ENCODE peak calls at places on chromosomes 3 and 15, in five cellular contexts. O, M, F, C and X are unnamed samples.

GRCh38 chr3:184874709-184875644 is 63.0 kb downstream of the VPS8 start:
- DNase-seq in O (no peak), M (peak; percentile 45), F (no peak), C (no peak), X (peak; percentile 57)

GRCh38 chr3:177770821-177771220 is 573.5 kb upstream of the TBL1XR1 start:
- DNase-seq in O (no peak), M (no peak), F (no peak), C (no peak), X (no peak)

GRCh38 chr15:70247281-70247680 is 149.6 kb upstream of the TLE3 start:
- DNase-seq in O (no peak), M (no peak), F (no peak), C (no peak), X (no peak)

GRCh38 chr3:167684389-167684993 is 30.7 kb upstream of the WDR49 start:
- DNase-seq in O (peak; percentile 22), M (peak; percentile 78), F (peak; percentile 24), C (no peak), X (peak; percentile 67)

GRCh38 chr3:88057650-88058321 is 1.0 kb downstream of the CGGBP1 start:
- DNase-seq in O (no peak), M (no peak), F (peak; percentile 26), C (no peak), X (peak; percentile 32)

GRCh38 chr3:55190296-55190695 is 262.4 kb upstream of the LRTM1 start:
- DNase-seq in O (no peak), M (no peak), F (no peak), C (no peak), X (no peak)

GRCh38 chr3:105353485-105354161 is 13.1 kb upstream of the ALCAM start:
- DNase-seq in O (no peak), M (no peak), F (no peak), C (no peak), X (peak; percentile 77)

GRCh38 chr3:172666181-172666872 is 44.5 kb downstream of the NCEH1 start:
- DNase-seq in O (no peak), M (peak; percentile 11), F (no peak), C (no peak), X (peak; percentile 41)

GRCh38 chr3:53286727-53287412 is 31.0 kb upstream of the TKT start:
- DNase-seq in O (no peak), M (no peak), F (no peak), C (no peak), X (no peak)

GRCh38 chr3:179148446-179149238 is 485 bp downstream of the PIK3CA start:
- DNase-seq in O (peak; percentile 32), M (peak; percentile 67), F (peak; percentile 19), C (peak; percentile 37), X (peak; percentile 60)

GRCh38 chr3:133401374-133402135 is 1.7 kb downstream of the BFSP2 start:
- DNase-seq in O (no peak), M (no peak), F (no peak), C (no peak), X (no peak)

GRCh38 chr15:40244961-40245523 is 6.2 kb downstream of the PAK6 start:
- DNase-seq in O (no peak), M (no peak), F (no peak), C (no peak), X (no peak)

GRCh38 chr3:180808823-180809575 is 103.5 kb upstream of the FXR1 start:
- DNase-seq in O (no peak), M (no peak), F (no peak), C (no peak), X (no peak)

GRCh38 chr3:37124431-37124830 is 50.0 kb downstream of the LRRFIP2 start:
- DNase-seq in O (no peak), M (no peak), F (no peak), C (no peak), X (no peak)

GRCh38 chr15:62883938-62884479 is 158.5 kb upstream of the TPM1 start:
- DNase-seq in O (no peak), M (no peak), F (no peak), C (no peak), X (no peak)

GRCh38 chr3:124297062-124297980 is 305.4 kb upstream of the ROPN1 start:
- DNase-seq in O (no peak), M (no peak), F (no peak), C (no peak), X (peak; percentile 51)

GRCh38 chr3:78941587-78941986 is 826.2 kb downstream of the ROBO1 start:
- DNase-seq in O (no peak), M (no peak), F (no peak), C (no peak), X (no peak)

GRCh38 chr3:184636774-184637316 is 75.0 kb downstream of the MAGEF1 start:
- DNase-seq in O (no peak), M (no peak), F (peak; percentile 14), C (no peak), X (no peak)

GRCh38 chr3:95319921-95320494 is 1257.1 kb downstream of the NSUN3 start:
- DNase-seq in O (no peak), M (no peak), F (peak; percentile 40), C (no peak), X (no peak)

GRCh38 chr3:31102196-31102879 is 207.9 kb upstream of the GADL1 start:
- DNase-seq in O (no peak), M (no peak), F (no peak), C (no peak), X (no peak)

GRCh38 chr15:52097176-52097575 is 15.4 kb downstream of the BCL2L10 start:
- DNase-seq in O (no peak), M (no peak), F (no peak), C (no peak), X (peak; percentile 70)

GRCh38 chr3:80190051-80190450 is 422.3 kb upstream of the ROBO1 start:
- DNase-seq in O (no peak), M (no peak), F (peak; percentile 88), C (no peak), X (peak; percentile 94)

GRCh38 chr15:82625136-82625535 is 22.0 kb downstream of the CPEB1 start:
- DNase-seq in O (no peak), M (no peak), F (peak; percentile 17), C (no peak), X (no peak)

GRCh38 chr3:6929918-6930317 is 69.0 kb downstream of the GRM7 start:
- DNase-seq in O (no peak), M (no peak), F (no peak), C (no peak), X (no peak)